ENCODE peak calls at places on chromosome 22, in eight cellular contexts. A is RCC 7860, S is NCI-H2081, U is immature natural killer cell, M is GM03348, K is skeletal muscle cell, F is ovary, D is MV-4-11. W is an unnamed sample.

GRCh38 chr22:49632199-49633009 is 195.3 kb downstream of the BRD1 start:
- DNase-seq in A (peak), S (peak), U (peak), M (peak), K (peak), F (peak), D (peak), W (peak)

GRCh38 chr22:26550498-26551033 is 38.3 kb upstream of the TFIP11 start:
- DNase-seq in A (peak), S (no peak), U (no peak), M (peak), K (peak), F (no peak), D (no peak), W (no peak)

GRCh38 chr22:39954584-39955055 is 5.6 kb upstream of the TMA7B start:
- DNase-seq in A (no peak), S (no peak), U (no peak), M (peak), K (peak), F (no peak), D (no peak), W (no peak)

GRCh38 chr22:23376256-23376655 is 195.9 kb downstream of the BCR start:
- DNase-seq in A (peak), S (no peak), U (no peak), M (no peak), K (no peak), F (no peak), D (peak), W (no peak)

GRCh38 chr22:45265546-45265945 is 19.2 kb upstream of the UPK3A start:
- DNase-seq in A (no peak), S (no peak), U (no peak), M (no peak), K (no peak), F (no peak), D (peak), W (no peak)

GRCh38 chr22:30742291-30743256 is 47.9 kb downstream of the OSBP2 start:
- DNase-seq in A (no peak), S (no peak), U (no peak), M (no peak), K (peak), F (no peak), D (no peak), W (no peak)

GRCh38 chr22:30245985-30246901 is at the start of gene LIF:
- DNase-seq in A (no peak), S (no peak), U (peak), M (peak), K (no peak), F (no peak), D (peak), W (no peak)

GRCh38 chr22:38831166-38831945 is 12.5 kb downstream of the NPTXR start:
- DNase-seq in A (peak), S (no peak), U (no peak), M (no peak), K (peak), F (no peak), D (peak), W (no peak)

GRCh38 chr22:30747493-30747892 is 52.8 kb downstream of the OSBP2 start:
- DNase-seq in A (no peak), S (no peak), U (no peak), M (no peak), K (no peak), F (no peak), D (no peak), W (no peak)

GRCh38 chr22:22748297-22748743 is 103.9 kb downstream of the GGTLC2 start:
- DNase-seq in A (no peak), S (no peak), U (peak), M (peak), K (peak), F (peak), D (peak), W (peak)

GRCh38 chr22:48425091-48425506 is 1402.6 kb downstream of the BRD1 start:
- DNase-seq in A (no peak), S (no peak), U (no peak), M (no peak), K (no peak), F (no peak), D (no peak), W (no peak)

GRCh38 chr22:24040946-24041345 is 29.8 kb downstream of the CABIN1 start:
- DNase-seq in A (no peak), S (no peak), U (no peak), M (no peak), K (no peak), F (no peak), D (no peak), W (no peak)

GRCh38 chr22:21775061-21775460 is 39.5 kb upstream of the YPEL1 start:
- DNase-seq in A (no peak), S (no peak), U (no peak), M (no peak), K (peak), F (no peak), D (no peak), W (no peak)

GRCh38 chr22:22203048-22203971 is 41.3 kb upstream of the VPREB1 start:
- DNase-seq in A (no peak), S (no peak), U (no peak), M (no peak), K (no peak), F (no peak), D (no peak), W (no peak)